ENCODE peak calls at places on chromosomes 1 and 21, in six cellular contexts. I, R, H, P, C and W are unnamed samples.

GRCh38 chr1:154845879-154846278 is 24.2 kb downstream of the KCNN3 start:
- DNase-seq in I (no peak), R (no peak), H (no peak), P (no peak), C (no peak), W (no peak)

GRCh38 chr21:28793043-28793442 is 199.6 kb downstream of the LTN1 start:
- DNase-seq in I (no peak), R (no peak), H (no peak), P (no peak), C (no peak), W (no peak)

GRCh38 chr21:39014751-39015150 is 168.5 kb downstream of the PSMG1 start:
- DNase-seq in I (no peak), R (no peak), H (no peak), P (no peak), C (no peak), W (no peak)

GRCh38 chr1:201361652-201362504 is 15.6 kb downstream of the TNNT2 start:
- DNase-seq in I (peak; percentile 89), R (peak; percentile 28), H (peak; percentile 84), P (peak; percentile 56), C (no peak), W (peak; percentile 83)

GRCh38 chr21:42496839-42497202 is 797 bp upstream of the RSPH1 start:
- DNase-seq in I (no peak), R (no peak), H (no peak), P (no peak), C (no peak), W (no peak)

GRCh38 chr1:208272311-208272710 is 28.1 kb upstream of the PLXNA2 start:
- DNase-seq in I (no peak), R (no peak), H (no peak), P (no peak), C (no peak), W (no peak)

GRCh38 chr1:192401832-192402231 is 85.0 kb downstream of the RGS21 start:
- DNase-seq in I (no peak), R (no peak), H (no peak), P (no peak), C (no peak), W (no peak)

GRCh38 chr1:75233302-75233929 is 99.2 kb downstream of the LHX8 start:
- DNase-seq in I (no peak), R (peak; percentile 38), H (peak; percentile 22), P (no peak), C (peak; percentile 4), W (no peak)

GRCh38 chr1:244865820-244866219 is 1.5 kb upstream of the HNRNPU start:
- DNase-seq in I (no peak), R (no peak), H (no peak), P (no peak), C (no peak), W (no peak)

GRCh38 chr1:198749279-198749678 is 110.4 kb downstream of the PTPRC start:
- DNase-seq in I (no peak), R (no peak), H (no peak), P (no peak), C (no peak), W (no peak)

GRCh38 chr1:66996018-66996682 is 57.8 kb downstream of the SLC35D1 start:
- DNase-seq in I (peak; percentile 22), R (peak; percentile 46), H (peak; percentile 43), P (peak; percentile 19), C (peak; percentile 59), W (peak; percentile 5)

GRCh38 chr1:119380983-119381662 is 12.5 kb downstream of the HAO2 start:
- DNase-seq in I (no peak), R (no peak), H (no peak), P (no peak), C (no peak), W (no peak)

GRCh38 chr1:173590557-173590956 is 12.3 kb downstream of the SLC9C2 start:
- DNase-seq in I (no peak), R (no peak), H (no peak), P (no peak), C (no peak), W (no peak)

GRCh38 chr1:229756666-229757065 is 130.6 kb downstream of the URB2 start:
- DNase-seq in I (no peak), R (no peak), H (no peak), P (no peak), C (no peak), W (no peak)

GRCh38 chr1:180167021-180167701 is 12.5 kb downstream of the QSOX1 start:
- DNase-seq in I (no peak), R (no peak), H (no peak), P (no peak), C (no peak), W (no peak)

GRCh38 chr1:29197590-29197924 is 15.9 kb upstream of the SRSF4 start:
- DNase-seq in I (peak; percentile 30), R (peak; percentile 60), H (peak; percentile 48), P (no peak), C (no peak), W (peak; percentile 29)

GRCh38 chr21:42429021-42429420 is 25.3 kb downstream of the UBASH3A start:
- DNase-seq in I (no peak), R (no peak), H (no peak), P (no peak), C (no peak), W (no peak)

GRCh38 chr1:86421601-86422280 is 2.2 kb upstream of the CLCA2 start:
- DNase-seq in I (no peak), R (no peak), H (no peak), P (no peak), C (no peak), W (no peak)

GRCh38 chr1:206674745-206675175 is 9.9 kb upstream of the MAPKAPK2 start:
- DNase-seq in I (no peak), R (no peak), H (peak; percentile 69), P (no peak), C (no peak), W (no peak)

GRCh38 chr1:181129771-181130606 is 41.5 kb downstream of the IER5 start:
- DNase-seq in I (no peak), R (no peak), H (peak; percentile 92), P (no peak), C (no peak), W (no peak)

GRCh38 chr1:44339731-44340130 is 15.3 kb downstream of the ERI3 start:
- DNase-seq in I (no peak), R (no peak), H (no peak), P (no peak), C (no peak), W (no peak)

GRCh38 chr1:89660086-89660946 is 27.4 kb downstream of the LRRC8C start:
- DNase-seq in I (no peak), R (no peak), H (no peak), P (no peak), C (no peak), W (no peak)

GRCh38 chr1:235012436-235013210 is 116.0 kb downstream of the TOMM20 start:
- DNase-seq in I (no peak), R (no peak), H (no peak), P (no peak), C (no peak), W (no peak)

DNA sequence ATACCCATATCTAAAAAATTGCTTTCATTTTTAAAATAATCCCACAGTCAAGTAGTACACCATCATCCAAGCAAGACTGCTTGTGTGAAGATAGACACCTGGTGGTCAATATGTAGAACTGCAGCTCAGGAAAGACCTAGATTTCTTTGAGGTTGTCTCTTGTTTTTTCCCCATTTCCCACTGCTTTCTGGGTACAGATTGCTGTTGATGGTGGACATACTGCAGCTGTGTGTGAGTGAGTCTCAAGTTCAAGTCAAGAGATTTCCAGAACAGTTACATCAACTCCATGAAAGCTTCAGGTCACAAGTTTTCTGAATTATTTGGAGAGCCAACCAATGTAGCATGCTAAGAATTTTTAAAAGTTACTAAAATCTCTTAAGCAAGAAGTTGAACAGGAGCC is 306.4 kb downstream of the DUSP10 start:
- DNase-seq in I (peak; percentile 15), R (peak; percentile 17), H (peak; percentile 68), P (no peak), C (no peak), W (peak; percentile 10)
- TF ChIP-seq TAF1 in I (no peak), R (no peak), H (no peak), P (no peak), C (no peak), W (no peak)

DNA sequence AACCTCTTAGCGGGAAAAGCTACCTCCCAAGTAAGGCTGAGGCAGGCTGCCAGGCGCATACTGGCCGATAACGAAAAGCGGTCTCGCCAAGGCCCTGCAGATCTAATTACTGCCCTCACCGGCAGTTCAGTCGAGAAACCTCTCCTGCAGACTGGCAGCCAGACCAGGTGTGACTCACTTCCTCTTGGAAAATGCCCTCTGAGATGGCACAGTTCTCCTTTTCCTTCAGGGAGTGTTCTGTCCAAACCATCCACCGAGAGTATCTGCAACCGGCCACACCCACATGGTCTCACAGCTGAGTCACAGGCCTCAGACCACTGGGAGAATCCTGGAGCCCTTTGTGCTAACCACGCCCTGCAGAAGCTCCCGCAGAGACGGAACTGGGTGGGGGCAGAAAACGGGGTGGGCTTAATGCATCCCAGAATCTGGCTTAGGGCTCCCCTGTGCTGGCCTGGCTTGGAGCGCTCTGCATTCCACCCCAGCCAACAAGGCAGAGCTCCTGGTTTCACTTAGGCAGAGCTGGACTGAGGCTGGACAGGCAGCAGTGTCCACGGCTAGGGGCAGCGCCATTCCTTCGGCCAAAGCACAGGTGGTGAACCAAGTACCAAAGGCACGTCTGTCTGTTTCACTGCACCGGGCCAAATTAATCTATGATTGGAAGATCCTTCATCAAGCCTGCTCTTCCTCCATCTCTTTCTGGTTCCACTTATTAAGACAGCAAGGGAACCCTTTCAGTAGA is 1.1 kb downstream of the S100A10 start:
- DNase-seq in I (no peak), R (peak; percentile 73), H (peak; percentile 70), P (peak; percentile 77), C (no peak), W (no peak)
- TF ChIP-seq POLR2A in I (no peak), R (no peak), H (no peak), P (peak; percentile 41), C (no peak), W (no peak)

DNA sequence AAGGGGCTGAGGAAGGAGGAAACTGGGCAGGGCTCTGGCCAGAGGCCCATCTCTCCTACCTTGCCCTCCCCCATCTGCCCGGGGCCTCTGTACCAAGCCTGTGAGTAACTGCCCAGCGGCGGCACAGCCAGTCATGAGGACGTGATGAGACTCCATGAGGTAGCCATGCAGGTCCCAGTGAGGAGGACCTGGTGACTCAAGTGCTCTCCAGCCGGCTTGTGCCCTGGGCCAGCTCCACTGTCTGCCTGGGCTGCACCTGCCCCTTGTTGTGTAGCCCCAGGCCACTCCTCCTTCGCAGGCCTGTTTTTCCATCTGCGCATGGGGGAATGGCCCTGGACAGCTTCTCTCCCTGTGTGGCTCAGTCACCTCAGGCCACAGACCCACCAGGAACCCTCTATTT is 42.0 kb upstream of the PADI1 start:
- DNase-seq in I (no peak), R (no peak), H (no peak), P (no peak), C (no peak), W (no peak)
- TF ChIP-seq TAF1 in I (no peak), R (no peak), H (no peak), P (no peak), C (no peak), W (no peak)

DNA sequence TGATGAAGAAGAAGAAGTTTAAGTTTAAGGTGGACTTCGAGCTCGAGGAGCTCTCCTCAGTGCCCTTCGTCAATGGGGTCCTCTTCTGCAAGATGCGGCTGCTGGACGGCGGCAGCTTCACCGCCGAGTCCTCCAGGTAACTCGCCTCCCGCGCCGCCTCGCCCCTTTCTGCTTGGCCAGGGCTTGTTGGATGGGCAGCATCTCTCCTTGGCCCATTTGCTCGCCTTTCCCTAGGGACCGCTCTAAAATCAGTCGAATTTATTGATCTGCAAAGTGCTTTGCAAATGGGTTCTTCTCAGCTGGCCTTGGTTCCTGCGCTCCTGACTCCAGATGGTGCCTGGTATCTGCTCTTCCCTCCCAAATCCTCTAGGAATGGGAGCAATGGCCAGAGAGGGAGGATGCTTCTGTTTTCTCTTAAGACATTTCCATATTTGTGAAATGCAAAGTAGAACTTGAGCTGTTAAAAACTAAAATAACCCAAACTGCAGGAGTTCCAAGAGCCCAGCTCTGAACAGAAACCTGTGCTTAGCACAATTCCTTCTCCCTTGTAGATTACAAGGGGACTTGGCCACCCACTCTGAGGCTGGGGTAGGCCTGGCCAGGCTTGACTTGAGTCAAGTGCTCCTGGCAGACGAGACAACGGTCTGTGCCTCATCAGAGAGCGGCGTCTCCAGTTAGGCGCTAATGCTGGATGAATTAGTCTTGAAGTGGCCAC is 687 bp downstream of the EEIG2 start:
- DNase-seq in I (no peak), R (peak; percentile 9), H (no peak), P (peak; percentile 44), C (no peak), W (no peak)
- TF ChIP-seq POLR2A in I (peak; percentile 50), R (no peak), H (peak; percentile 52), P (no peak), C (peak; percentile 68), W (peak; percentile 22)